ENCODE peak calls at places on chromosomes 4 and X, in nine cellular contexts. X is activated CD8-positive, alpha-beta T cell treated with anti-CD3 and anti-CD28 coated beads for 36 hours; I is activated naive CD4-positive, alpha-beta T cell treated with anti-CD3 and anti-CD28 coated beads, Interleukin-2, amount 10 ng/mL, durations not matched to agents 7 days and 5 days; J is Caco-2; F is GM12892; W is NCI-H2081; U is ACHN; C is nucleus accumbens; G is choroid plexus epithelial cell. L is an unnamed sample.
A peak's percentile ranks its signal among the peaks of the same experiment; 100 is the strongest.

GRCh38 chrX:121761845-121762244 is 714.4 kb downstream of the GLUD2 start:
- DNase-seq in U (no peak), X (no peak), F (no peak), I (no peak), C (no peak), W (no peak), J (no peak), G (no peak), L (no peak)

GRCh38 chr4:137156054-137156453 is 376.2 kb downstream of the PCDH18 start:
- DNase-seq in F (no peak), U (no peak), W (no peak), C (no peak), J (no peak), G (peak; percentile 70), I (no peak), X (no peak), L (no peak)

GRCh38 chrX:22365460-22365859 is 92.7 kb downstream of the CBLL2 start:
- DNase-seq in F (no peak), W (no peak), I (no peak), G (peak; percentile 79), J (no peak), U (peak; percentile 28), C (no peak), X (no peak), L (peak; percentile 9)

GRCh38 chr4:130238121-130238520 is 1142.2 kb downstream of the C4orf33 start:
- DNase-seq in G (peak; percentile 16), J (no peak), F (no peak), W (no peak), X (no peak), C (no peak), I (no peak), U (no peak), L (no peak)

GRCh38 chrX:131617182-131617581 is 73.3 kb downstream of the OR13H1 start:
- DNase-seq in U (no peak), I (no peak), G (no peak), F (no peak), X (no peak), J (no peak), C (no peak), W (no peak), L (no peak)

GRCh38 chrX:9885150-9885549 is 82.0 kb upstream of the CLDN34 start:
- DNase-seq in G (peak; percentile 80), U (peak; percentile 46), I (peak; percentile 59), X (peak; percentile 75), C (no peak), J (peak; percentile 56), W (peak; percentile 51), F (peak; percentile 56), L (peak; percentile 9)

GRCh38 chrX:68695206-68695845 is 47.9 kb downstream of the STARD8 start:
- DNase-seq in W (no peak), G (no peak), X (no peak), J (no peak), C (no peak), I (no peak), U (no peak), F (no peak), L (no peak)

GRCh38 chr4:16767861-16768260 is 130.6 kb downstream of the LDB2 start:
- DNase-seq in F (no peak), J (no peak), W (no peak), C (no peak), G (no peak), I (no peak), X (no peak), U (no peak), L (no peak)

GRCh38 chrX:51891821-51892551 is 1.4 kb upstream of the MAGED1 start:
- DNase-seq in I (no peak), W (no peak), U (no peak), F (no peak), J (no peak), G (peak; percentile 42), C (no peak), X (no peak), L (no peak)

GRCh38 chr4:126956192-126956897 is 676.4 kb upstream of the INTU start:
- DNase-seq in X (no peak), U (no peak), C (no peak), G (no peak), W (no peak), I (no peak), J (no peak), F (no peak), L (no peak)

GRCh38 chrX:68532828-68533227 is 34.0 kb downstream of the YIPF6 start:
- DNase-seq in J (no peak), X (no peak), W (no peak), U (no peak), I (no peak), C (no peak), F (no peak), G (no peak), L (no peak)

GRCh38 chr4:186832906-186833305 is 109.2 kb upstream of the FAT1 start:
- DNase-seq in J (no peak), W (no peak), G (no peak), U (no peak), C (no peak), I (no peak), F (no peak), X (no peak), L (no peak)

GRCh38 chrX:2608638-2609430 is 82.3 kb upstream of the CD99 start:
- DNase-seq in U (peak; percentile 63), F (peak; percentile 89), G (peak; percentile 84), W (no peak), X (peak; percentile 85), C (no peak), I (peak; percentile 93), J (peak; percentile 94), L (peak; percentile 86)

GRCh38 chr4:115090483-115091075 is 22.8 kb downstream of the NDST4 start:
- DNase-seq in G (peak; percentile 43), C (no peak), I (no peak), U (peak; percentile 48), F (no peak), W (peak; percentile 59), J (peak; percentile 20), X (no peak), L (peak; percentile 61)

GRCh38 chr4:74449571-74450297 is 4.8 kb downstream of the AREG start:
- DNase-seq in X (no peak), G (peak; percentile 70), J (no peak), U (no peak), I (no peak), W (no peak), C (no peak), F (no peak), L (peak; percentile 53)

GRCh38 chrX:154008521-154008920 is 11.2 kb downstream of the IRAK1 start:
- DNase-seq in W (no peak), F (no peak), I (no peak), J (no peak), X (no peak), C (no peak), G (no peak), U (no peak), L (no peak)

L was measured in LoVo.